ENCODE peak calls at places on chromosomes 2 and 18, in seven cellular contexts. T is astrocyte; A is epithelial cell of esophagus; H is K562; G is AG04450; S is body of pancreas; K is CD8-positive, alpha-beta T cell. Z is an unnamed sample.

GRCh38 chr18:58544616-58545337 is 84.1 kb downstream of the ALPK2 start:
- DNase-seq in H (no peak), G (no peak), K (no peak), T (peak), S (no peak), A (peak), Z (no peak)

GRCh38 chr18:60537074-60537473 is 164.5 kb upstream of the MC4R start:
- DNase-seq in S (no peak), T (no peak), G (no peak), H (no peak), K (no peak), A (no peak), Z (no peak)

GRCh38 chr2:68193144-68193543 is 35.5 kb downstream of the PNO1 start:
- DNase-seq in G (no peak), S (no peak), T (peak), H (peak), K (no peak), A (no peak), Z (no peak)

GRCh38 chr2:96501471-96501874 is 3.7 kb downstream of the NEURL3 start:
- DNase-seq in A (no peak), T (no peak), K (no peak), H (no peak), G (no peak), S (peak), Z (no peak)

GRCh38 chr2:237729681-237730475 is 68.7 kb upstream of the RBM44 start:
- DNase-seq in T (peak), S (no peak), H (no peak), G (no peak), A (no peak), K (no peak), Z (no peak)

GRCh38 chr2:150909613-150910012 is 352.1 kb downstream of the RBM43 start:
- DNase-seq in T (no peak), G (no peak), A (no peak), H (no peak), K (no peak), S (no peak), Z (no peak)

GRCh38 chr2:53594586-53594918 is 173.1 kb upstream of the CHAC2 start:
- DNase-seq in A (no peak), S (no peak), T (no peak), H (no peak), G (no peak), K (no peak), Z (no peak)

GRCh38 chr2:138827426-138828054 is 47.4 kb upstream of the NXPH2 start:
- DNase-seq in S (no peak), K (no peak), T (peak), G (peak), H (peak), A (peak), Z (peak)

GRCh38 chr2:101967826-101968498 is 23.8 kb upstream of the IL1R2 start:
- DNase-seq in T (peak), A (no peak), K (no peak), H (no peak), S (peak), G (no peak), Z (no peak)

GRCh38 chr2:190781604-190782198 is 98.9 kb upstream of the GLS start:
- DNase-seq in G (peak), K (peak), S (peak), H (peak), T (peak), A (peak), Z (no peak)

GRCh38 chr2:11182951-11183350 is 27.7 kb downstream of the SLC66A3 start:
- DNase-seq in H (no peak), S (no peak), G (no peak), K (no peak), A (no peak), T (no peak), Z (no peak)

GRCh38 chr2:236718207-236718992 is 148.8 kb downstream of the ACKR3 start:
- DNase-seq in T (peak), G (no peak), A (peak), K (no peak), S (no peak), H (no peak), Z (no peak)

GRCh38 chr2:167048829-167049228 is 160.5 kb downstream of the XIRP2 start:
- DNase-seq in T (no peak), S (no peak), H (no peak), G (no peak), A (no peak), K (no peak), Z (no peak)

GRCh38 chr2:224357098-224357901 is 44.6 kb downstream of the FAM124B start:
- DNase-seq in K (peak), T (peak), G (peak), S (peak), A (peak), H (peak), Z (peak)

GRCh38 chr2:236823230-236823629 is 253.6 kb downstream of the ACKR3 start:
- DNase-seq in A (no peak), H (no peak), T (no peak), G (no peak), S (no peak), K (no peak), Z (no peak)

GRCh38 chr2:117940436-117940835 is 73.4 kb downstream of the CCDC93 start:
- DNase-seq in K (no peak), H (no peak), S (no peak), G (no peak), T (no peak), A (no peak), Z (no peak)

GRCh38 chr2:169828141-169828811 is 1.0 kb downstream of the UBR3 start:
- DNase-seq in S (peak), K (no peak), H (peak), A (peak), G (no peak), T (peak), Z (no peak)

GRCh38 chr2:138814123-138814883 is 34.1 kb upstream of the NXPH2 start:
- DNase-seq in G (no peak), S (peak), K (no peak), H (peak), T (no peak), A (peak), Z (peak)

GRCh38 chr2:237509151-237509550 is 22.1 kb downstream of the MLPH start:
- DNase-seq in K (no peak), G (no peak), H (no peak), A (no peak), T (no peak), S (no peak), Z (no peak)

GRCh38 chr2:197079832-197080555 is 153.5 kb upstream of the PGAP1 start:
- DNase-seq in T (peak), S (no peak), G (no peak), A (peak), K (no peak), H (no peak), Z (peak)

GRCh38 chr2:11155326-11156059 is at the start of gene SLC66A3:
- DNase-seq in S (no peak), H (no peak), K (no peak), T (peak), G (peak), A (peak), Z (peak)

GRCh38 chr2:50648031-50648430 is 383.9 kb downstream of the NRXN1 start:
- DNase-seq in K (no peak), H (no peak), T (peak), S (no peak), G (no peak), A (no peak), Z (no peak)

GRCh38 chr18:58838165-58838860 is 26.4 kb upstream of the ZNF532 start:
- DNase-seq in G (no peak), A (no peak), S (no peak), K (no peak), T (no peak), H (no peak), Z (no peak)

GRCh38 chr2:120175000-120175581 is 48.1 kb downstream of the TMEM185B start:
- DNase-seq in A (peak), T (peak), S (peak), H (peak), K (no peak), G (peak), Z (peak)

GRCh38 chr18:33444699-33445098 is 4.2 kb upstream of the CCDC178 start:
- DNase-seq in S (no peak), H (no peak), A (no peak), K (no peak), G (no peak), T (no peak), Z (no peak)

GRCh38 chr2:227339098-227339599 is 14.1 kb downstream of the MFF start:
- DNase-seq in H (no peak), T (no peak), G (no peak), S (no peak), A (no peak), K (no peak), Z (no peak)

GRCh38 chr2:73260338-73260984 is 23.8 kb downstream of the FBXO41 start:
- DNase-seq in G (no peak), A (peak), H (peak), S (peak), K (no peak), T (peak), Z (no peak)
- TF ChIP-seq CTCF in G (peak), A (peak), H (peak), S (peak), K (no peak), T (peak), Z (no peak)

DNA sequence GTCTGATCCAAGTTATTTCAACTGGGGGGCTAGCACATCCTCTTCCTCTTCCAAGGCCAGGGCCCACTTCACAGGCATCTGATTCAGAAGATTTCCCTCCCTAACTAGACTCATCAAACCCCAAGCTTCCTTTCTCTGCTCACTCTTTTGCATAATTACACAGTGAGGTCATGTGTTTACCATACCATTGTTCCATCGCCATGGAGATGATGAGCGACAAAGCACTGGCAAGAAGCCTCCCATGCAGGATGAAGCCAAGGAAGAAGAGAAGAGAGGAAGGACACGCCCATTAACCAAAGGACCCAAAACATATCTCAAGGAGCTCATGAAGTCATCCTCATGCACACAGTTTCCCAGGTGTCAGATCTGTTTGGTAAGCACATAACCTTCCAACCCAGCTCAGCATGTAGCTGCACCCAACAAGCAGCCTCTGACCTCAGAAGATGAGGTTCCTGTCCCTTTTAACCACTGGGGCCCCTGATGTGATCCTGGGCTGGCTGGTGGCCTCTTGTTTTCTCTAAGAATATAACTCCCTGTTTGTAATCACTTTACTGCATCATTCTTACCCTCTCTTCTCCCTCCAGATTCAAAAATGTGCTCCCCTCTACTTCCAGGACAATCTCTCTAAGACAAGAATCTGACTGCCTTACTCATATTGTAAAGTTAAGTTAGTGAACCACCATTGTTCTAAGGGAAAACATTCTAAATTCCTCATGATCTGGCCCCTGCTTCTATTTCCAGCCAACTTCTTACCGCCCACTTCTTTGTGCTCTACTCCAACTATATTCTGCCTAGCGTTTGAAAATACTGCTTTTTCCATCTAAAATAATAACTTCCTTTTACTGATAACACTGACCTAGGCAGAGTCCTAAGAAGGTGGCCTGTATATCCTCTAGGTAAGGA is 190.1 kb downstream of the TTC32 start:
- DNase-seq in G (peak), A (peak), K (no peak), H (no peak), T (peak), S (peak), Z (peak)
- H3K4me3 ChIP-seq in G (no peak), A (no peak), K (no peak), H (no peak), T (no peak), S (no peak), Z (no peak)

DNA sequence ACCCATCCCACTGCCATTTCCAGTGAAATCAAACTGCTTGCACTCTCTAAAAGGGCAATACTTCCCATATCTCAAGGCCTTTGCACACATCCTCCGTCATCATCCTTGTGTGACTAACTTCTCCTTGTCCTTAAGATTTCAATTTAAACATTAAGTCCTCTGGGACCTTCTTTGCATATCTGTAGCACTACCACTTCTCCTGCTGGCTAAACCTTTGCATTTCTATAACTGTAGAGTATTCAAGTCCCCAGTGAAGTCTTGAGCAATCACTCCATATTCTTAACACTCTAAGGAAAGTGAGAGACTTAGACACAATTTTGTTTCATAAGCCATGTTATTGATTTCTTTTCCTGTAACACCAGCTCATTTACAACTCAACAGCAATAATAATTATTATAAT is 136.8 kb upstream of the EPHA4 start:
- DNase-seq in K (no peak), A (no peak), S (no peak), H (no peak), T (no peak), G (no peak), Z (no peak)
- TF ChIP-seq CTCF in K (no peak), A (no peak), S (no peak), H (no peak), T (no peak), G (no peak), Z (no peak)

GRCh38 chr2:206368484-206368883 is 74.8 kb upstream of the ADAM23 start:
- DNase-seq in S (no peak), A (no peak), G (no peak), T (no peak), H (no peak), K (no peak), Z (no peak)

GRCh38 chr2:206368933-206369569 is 74.3 kb upstream of the ADAM23 start:
- DNase-seq in A (no peak), S (no peak), T (no peak), G (no peak), H (no peak), K (no peak), Z (no peak)
- H3K4me3 ChIP-seq in A (no peak), S (no peak), T (no peak), G (no peak), H (no peak), K (no peak), Z (no peak)

GRCh38 chr18:36188912-36189311 is 1.6 kb downstream of the MOCOS start:
- DNase-seq in G (no peak), K (no peak), T (no peak), H (no peak), A (no peak), S (no peak), Z (no peak)

GRCh38 chr18:36187826-36188721 is 777 bp downstream of the MOCOS start:
- DNase-seq in T (no peak), A (peak), S (peak), H (peak), K (no peak), G (no peak), Z (peak)

GRCh38 chr18:36189486-36189885 is 2.2 kb downstream of the MOCOS start:
- DNase-seq in H (no peak), A (no peak), T (no peak), K (no peak), S (no peak), G (no peak), Z (no peak)

GRCh38 chr18:36191711-36192110 is 4.4 kb downstream of the MOCOS start:
- DNase-seq in T (no peak), S (no peak), G (no peak), A (no peak), H (no peak), K (no peak), Z (no peak)

GRCh38 chr18:36191286-36191685 is 4.0 kb downstream of the MOCOS start:
- DNase-seq in S (no peak), H (no peak), A (no peak), G (no peak), K (no peak), T (no peak), Z (no peak)
- TF ChIP-seq CTCF in S (no peak), H (no peak), A (no peak), G (no peak), K (no peak), T (no peak), Z (no peak)

DNA sequence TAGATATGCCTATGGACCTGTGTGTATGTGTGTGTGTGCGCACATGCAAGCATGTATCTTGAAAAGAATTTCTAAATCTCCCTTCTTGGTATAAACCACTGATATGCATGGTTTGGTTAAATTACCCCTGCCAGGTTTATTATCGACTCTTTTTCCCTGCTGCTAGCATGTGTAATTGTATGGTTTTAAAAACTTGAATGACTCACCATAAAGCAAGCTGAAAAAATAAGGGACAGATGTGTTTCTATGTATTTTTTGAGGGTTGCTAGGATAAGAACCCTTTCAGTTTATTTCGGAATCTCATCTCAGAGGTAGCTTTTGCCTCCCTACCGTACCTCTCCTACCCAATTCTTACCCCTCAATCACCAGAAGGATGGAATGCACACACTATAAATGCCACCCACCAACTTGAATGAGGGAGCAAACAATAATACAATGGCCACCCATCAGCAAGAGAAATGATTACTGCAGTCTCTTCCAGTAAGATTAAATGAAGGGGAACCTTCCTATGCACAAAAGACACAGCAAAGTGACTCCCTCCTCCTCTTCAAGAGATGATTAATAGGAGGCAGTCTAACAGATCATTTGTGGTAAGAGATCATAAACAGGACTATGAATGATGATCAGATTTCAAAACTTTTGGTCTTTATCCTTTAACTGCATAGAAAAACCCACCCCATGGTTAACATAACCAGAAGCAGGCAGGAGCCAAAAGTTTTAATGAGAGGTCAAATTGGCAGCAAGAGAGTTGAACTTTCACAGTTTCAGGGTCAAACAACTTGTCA is 357.2 kb downstream of the SATB2 start:
- DNase-seq in G (no peak), A (no peak), H (no peak), K (no peak), S (no peak), T (peak), Z (no peak)
- H3K4me3 ChIP-seq in G (no peak), A (no peak), H (no peak), K (no peak), S (no peak), T (no peak), Z (no peak)

GRCh38 chr2:30331869-30332268 is 100.5 kb downstream of the LBH start:
- DNase-seq in K (no peak), S (no peak), G (no peak), H (no peak), A (no peak), T (no peak), Z (no peak)

GRCh38 chr2:30336978-30337841 is 105.9 kb downstream of the LBH start:
- DNase-seq in A (no peak), K (peak), H (no peak), S (no peak), T (peak), G (no peak), Z (no peak)

GRCh38 chr2:30335981-30336538 is 104.7 kb downstream of the LBH start:
- DNase-seq in S (no peak), T (peak), K (no peak), A (no peak), H (no peak), G (no peak), Z (no peak)

GRCh38 chr2:30332791-30333453 is 101.6 kb downstream of the LBH start:
- DNase-seq in T (no peak), A (no peak), S (no peak), H (no peak), K (peak), G (no peak), Z (no peak)

GRCh38 chr2:30334738-30335426 is 103.5 kb downstream of the LBH start:
- DNase-seq in K (peak), H (no peak), T (no peak), A (no peak), G (no peak), S (peak), Z (no peak)
- TF ChIP-seq CTCF in K (no peak), H (no peak), T (no peak), A (no peak), G (no peak), S (peak), Z (peak)

DNA sequence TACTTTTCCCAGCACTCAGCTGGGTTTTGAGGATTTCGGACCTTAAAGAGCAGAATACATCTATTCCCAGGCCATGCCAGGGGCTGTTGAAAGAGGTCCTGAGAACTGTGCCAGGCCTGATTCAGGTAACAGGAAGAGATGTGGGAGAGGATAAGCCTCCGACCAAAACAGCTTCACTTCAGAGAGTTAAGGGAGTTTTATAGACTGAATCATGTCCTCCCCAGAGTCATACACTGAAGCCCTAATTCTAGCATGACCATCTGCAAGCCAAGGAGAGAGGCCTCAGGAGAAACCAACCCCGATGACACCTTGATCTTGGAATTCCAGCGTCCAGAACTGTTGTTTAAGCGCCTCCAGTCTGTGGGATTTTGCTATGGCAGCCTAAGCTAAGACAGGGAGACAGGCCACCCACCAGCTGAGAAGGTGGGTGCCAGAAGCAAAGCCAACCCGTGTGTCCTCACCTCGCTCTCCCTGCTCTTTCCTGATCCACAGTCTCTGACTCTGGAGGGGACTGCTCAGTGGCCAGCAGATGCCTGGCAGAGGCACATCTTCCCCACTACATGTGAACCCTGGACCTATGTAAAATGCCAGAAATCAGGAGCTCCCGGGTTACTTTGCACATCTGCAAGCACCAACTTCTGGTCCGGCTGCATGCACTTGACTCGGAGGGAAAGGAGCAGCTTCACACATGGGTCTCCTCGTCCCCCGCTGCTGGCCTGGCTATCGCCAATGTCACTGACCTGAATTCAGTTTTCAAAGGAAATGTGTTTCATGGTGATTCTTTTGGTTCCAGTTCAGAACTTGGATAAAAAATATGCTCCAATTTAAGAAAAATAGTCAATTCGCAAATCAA is 116.8 kb upstream of the EPC2 start:
- DNase-seq in A (no peak), S (no peak), K (no peak), G (no peak), H (no peak), T (no peak), Z (no peak)
- H3K4me3 ChIP-seq in A (no peak), S (no peak), K (peak), G (no peak), H (no peak), T (no peak), Z (no peak)